ENCODE peak calls at places on chromosomes 13 and 19, in seven cellular contexts. O is SK-N-SH, C is aorta, U is neural progenitor cell, D is testis, F is mesendoderm, A is cardiac muscle cell. I is an unnamed sample. For H3K27me3, the result is how much of the 10 kb centered on the place peaks cover.

GRCh38 chr13:113410472-113411201 is 42.7 kb downstream of the ADPRHL1 start:
- DNase-seq in O (no peak), C (peak), U (no peak), D (peak), F (peak), A (no peak), I (no peak)

GRCh38 chr13:73399347-73400216 is 340.8 kb downstream of the KLF5 start:
- DNase-seq in O (no peak), C (no peak), U (no peak), D (no peak), F (peak), A (no peak), I (no peak)

GRCh38 chr13:100520936-100521765 is 67.4 kb downstream of the GGACT start:
- DNase-seq in O (no peak), C (no peak), U (peak), D (no peak), F (no peak), A (no peak), I (no peak)

GRCh38 chr19:15381864-15382263 is 2.3 kb upstream of the AKAP8 start:
- DNase-seq in O (no peak), C (no peak), U (no peak), D (no peak), F (no peak), A (no peak), I (no peak)

GRCh38 chr13:29479716-29480492 is 115.6 kb downstream of the SLC7A1 start:
- DNase-seq in O (no peak), C (no peak), U (peak), D (peak), F (no peak), A (peak), I (no peak)

GRCh38 chr13:113947321-113948033 is 26.4 kb downstream of the C13orf46 start:
- DNase-seq in O (no peak), C (peak), U (peak), D (peak), F (peak), A (peak), I (no peak)

GRCh38 chr19:45568732-45569131 is 15.9 kb downstream of the OPA3 start:
- DNase-seq in O (no peak), C (no peak), U (no peak), D (no peak), F (no peak), A (no peak), I (no peak)

GRCh38 chr13:113393572-113394503 is 29.9 kb upstream of the GRTP1 start:
- DNase-seq in O (no peak), C (peak), U (peak), D (peak), F (peak), A (peak), I (peak)

GRCh38 chr13:96994030-96994848 is at the start of gene OXGR1:
- DNase-seq in O (peak), C (peak), U (peak), D (no peak), F (peak), A (no peak), I (no peak)

GRCh38 chr13:107585466-107585865 is 629.9 kb downstream of the LIG4 start:
- DNase-seq in O (no peak), C (no peak), U (no peak), D (no peak), F (no peak), A (no peak), I (no peak)

GRCh38 chr13:62014299-62014698 is 598.6 kb upstream of the PCDH20 start:
- DNase-seq in O (peak), C (no peak), U (no peak), D (no peak), F (peak), A (peak), I (peak)

GRCh38 chr19:15863272-15863671 is 34.6 kb downstream of the CYP4F2 start:
- DNase-seq in O (no peak), C (no peak), U (no peak), D (no peak), F (no peak), A (no peak), I (no peak)

GRCh38 chr13:94129490-94129894 is 350.0 kb downstream of the DCT start:
- DNase-seq in O (no peak), C (no peak), U (no peak), D (no peak), F (no peak), A (no peak), I (no peak)

GRCh38 chr13:103859952-103860351 is 793.7 kb upstream of the SLC10A2 start:
- DNase-seq in O (no peak), C (no peak), U (no peak), D (no peak), F (no peak), A (no peak), I (no peak)

GRCh38 chr13:48560657-48561337 is 27.9 kb upstream of the RCBTB2 start:
- DNase-seq in O (no peak), C (no peak), U (no peak), D (no peak), F (no peak), A (no peak), I (no peak)

GRCh38 chr13:24887759-24888158 is 123.8 kb downstream of the RNF17 start:
- DNase-seq in O (no peak), C (no peak), U (no peak), D (no peak), F (no peak), A (no peak), I (no peak)

GRCh38 chr13:112744306-112745021 is 54.6 kb downstream of the ATP11A start:
- DNase-seq in O (no peak), C (no peak), U (no peak), D (no peak), F (no peak), A (peak), I (no peak)

GRCh38 chr19:45754323-45754722 is 14.7 kb downstream of the SIX5 start:
- DNase-seq in O (no peak), C (no peak), U (no peak), D (no peak), F (no peak), A (no peak), I (no peak)

GRCh38 chr13:35389535-35389934 is 87.0 kb downstream of the MAB21L1 start:
- DNase-seq in O (peak), C (no peak), U (no peak), D (no peak), F (no peak), A (no peak), I (no peak)

GRCh38 chr19:824885-825284 is 2.8 kb upstream of the AZU1 start:
- DNase-seq in O (no peak), C (peak), U (no peak), D (no peak), F (no peak), A (no peak), I (no peak)

GRCh38 chr19:829129-829758 is 1.6 kb downstream of the AZU1 start:
- DNase-seq in O (no peak), C (no peak), U (no peak), D (no peak), F (no peak), A (no peak), I (no peak)

GRCh38 chr19:827710-828321 is at the start of gene AZU1:
- DNase-seq in O (no peak), C (no peak), U (no peak), D (no peak), F (no peak), A (no peak), I (no peak)

GRCh38 chr19:825897-826640 is 1.6 kb upstream of the AZU1 start:
- DNase-seq in O (no peak), C (no peak), U (no peak), D (no peak), F (no peak), A (no peak), I (no peak)

DNA sequence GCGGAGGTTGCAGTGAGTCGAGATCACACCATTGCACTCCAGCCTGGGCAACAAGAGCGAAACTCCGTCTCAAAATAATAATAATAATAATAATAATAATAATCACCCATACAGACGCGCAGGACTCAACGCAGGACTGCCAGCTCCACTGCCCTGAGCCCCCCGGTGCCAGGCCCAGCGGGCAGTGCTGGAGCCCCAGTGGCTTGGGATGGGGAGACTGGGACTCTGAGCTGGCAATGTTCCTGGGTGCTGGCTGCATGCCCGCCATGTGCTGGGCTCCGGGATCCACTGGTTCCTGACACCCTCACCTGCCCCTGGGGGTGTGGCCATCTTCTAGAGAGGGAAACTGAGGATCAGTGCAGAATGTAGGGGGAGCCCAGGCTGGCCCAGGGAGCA is 325 bp upstream of the AZU1 start:
- DNase-seq in O (no peak), C (no peak), U (no peak), D (no peak), F (no peak), A (no peak), I (no peak)
- H3K27me3 ChIP-seq in O (under half), C (under half), U (under half), D (under half), F (under half), A (under half), I (under half)

GRCh38 chr19:10520652-10521318 is 3.5 kb upstream of the S1PR5 start:
- DNase-seq in O (peak), C (no peak), U (no peak), D (no peak), F (no peak), A (no peak), I (peak)

GRCh38 chr19:10518444-10519361 is 1.5 kb upstream of the S1PR5 start:
- DNase-seq in O (peak), C (no peak), U (peak), D (no peak), F (no peak), A (no peak), I (peak)

GRCh38 chr19:10517361-10517759 is at the start of gene S1PR5:
- DNase-seq in O (peak), C (peak), U (peak), D (no peak), F (peak), A (no peak), I (peak)

GRCh38 chr19:10517760-10518443 is 655 bp upstream of the S1PR5 start:
- DNase-seq in O (peak), C (peak), U (peak), D (no peak), F (peak), A (peak), I (peak)

GRCh38 chr19:10519421-10519820 is 2.2 kb upstream of the S1PR5 start:
- DNase-seq in O (no peak), C (no peak), U (no peak), D (no peak), F (no peak), A (no peak), I (peak)
- H3K27me3 ChIP-seq in O (under half), C (under half), U (half or more), D (under half), F (under half), A (under half), I (under half)

GRCh38 chr19:13965926-13966683 is 13.8 kb downstream of the DCAF15 start:
- DNase-seq in O (no peak), C (no peak), U (no peak), D (no peak), F (peak), A (no peak), I (no peak)
- H3K27me3 ChIP-seq in O (under half), C (under half), U (under half), D (under half), F (under half), A (under half), I (under half)

GRCh38 chr13:21672811-21673591 is 2.1 kb downstream of the FGF9 start:
- DNase-seq in O (no peak), C (no peak), U (peak), D (no peak), F (no peak), A (no peak), I (no peak)
- H3K27me3 ChIP-seq in O (half or more), C (under half), U (half or more), D (under half), F (under half), A (under half), I (under half)

GRCh38 chr19:28049875-28050274 is 1163.1 kb downstream of the UQCRFS1 start:
- DNase-seq in O (no peak), C (no peak), U (no peak), D (no peak), F (peak), A (no peak), I (no peak)
- H3K27me3 ChIP-seq in O (under half), C (under half), U (under half), D (under half), F (under half), A (under half), I (under half)

DNA sequence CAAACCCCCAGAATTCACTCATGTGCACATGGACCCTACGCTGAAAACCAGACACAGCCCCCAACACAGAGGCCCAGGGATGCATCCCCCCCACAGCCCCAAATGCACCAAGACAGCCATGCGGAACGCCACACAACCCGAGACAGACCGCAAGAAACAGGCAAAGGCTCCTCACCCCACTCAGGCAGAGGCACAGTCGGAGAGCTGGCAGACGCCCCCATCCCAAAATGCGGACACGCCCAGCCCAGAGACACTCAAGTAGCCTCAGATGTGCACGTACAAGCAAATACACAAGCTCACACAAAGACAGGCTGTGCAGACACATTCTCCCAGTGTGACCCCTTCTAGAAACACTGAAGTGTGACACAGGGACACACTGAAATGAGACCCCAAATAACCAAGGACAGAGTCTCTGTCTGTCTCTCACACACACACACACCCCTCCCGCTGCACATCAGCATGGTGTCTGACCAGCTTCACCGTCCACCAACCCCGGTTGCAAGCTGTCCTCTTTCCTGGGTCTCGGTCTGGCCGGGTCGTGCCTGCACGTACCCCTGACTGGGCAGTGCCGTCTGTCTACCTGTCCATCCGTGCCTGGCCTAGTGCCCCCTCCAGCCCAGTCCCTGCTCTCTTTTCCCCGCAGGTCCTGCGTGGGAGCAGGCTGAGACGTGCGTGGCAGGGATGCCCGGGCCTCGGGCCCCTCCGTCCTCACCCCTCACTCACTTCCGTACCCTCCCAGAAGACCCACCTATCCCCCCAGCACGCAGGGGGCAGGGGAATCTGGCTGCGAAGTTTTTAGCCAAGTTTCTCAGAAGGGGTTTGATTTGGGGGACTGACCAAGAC is 16.1 kb downstream of the ERFL start:
- DNase-seq in O (no peak), C (no peak), U (no peak), D (no peak), F (no peak), A (no peak), I (peak)
- H3K27me3 ChIP-seq in O (under half), C (under half), U (half or more), D (under half), F (under half), A (half or more), I (under half)

GRCh38 chr13:21879263-21879914 is 208.5 kb downstream of the FGF9 start:
- DNase-seq in O (no peak), C (no peak), U (no peak), D (no peak), F (no peak), A (no peak), I (peak)
- H3K27me3 ChIP-seq in O (under half), C (under half), U (under half), D (under half), F (under half), A (under half), I (under half)

GRCh38 chr19:35847911-35848310 is 4.4 kb downstream of the NPHS1 start:
- DNase-seq in O (no peak), C (no peak), U (no peak), D (no peak), F (no peak), A (no peak), I (no peak)
- H3K27me3 ChIP-seq in O (half or more), C (under half), U (half or more), D (under half), F (under half), A (half or more), I (under half)

GRCh38 chr13:71864981-71865857 is 1.8 kb downstream of the DACH1 start:
- DNase-seq in O (peak), C (peak), U (peak), D (peak), F (peak), A (peak), I (no peak)
- H3K27me3 ChIP-seq in O (under half), C (under half), U (under half), D (under half), F (under half), A (half or more), I (under half)

DNA sequence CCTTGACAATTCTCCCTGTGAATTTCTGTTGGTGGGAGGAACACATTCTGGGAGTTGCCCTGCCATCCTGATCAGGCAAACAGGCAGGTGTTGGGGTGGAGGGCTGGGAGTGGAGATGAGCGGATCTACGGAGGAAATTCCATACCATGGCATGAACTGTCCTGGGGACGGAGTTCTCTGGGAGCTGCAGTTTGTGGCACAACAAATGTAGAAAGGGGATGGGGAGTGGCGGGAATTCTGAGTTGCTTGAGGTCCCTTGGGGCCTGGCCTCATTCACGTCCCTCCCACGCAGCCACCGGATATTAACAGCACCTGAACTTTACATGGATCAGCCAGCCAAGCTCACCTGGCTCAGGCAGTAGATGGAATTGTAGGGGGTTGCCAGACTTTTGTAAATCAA is 70.0 kb downstream of the CHST8 start:
- DNase-seq in O (no peak), C (no peak), U (no peak), D (no peak), F (no peak), A (no peak), I (no peak)
- H3K27me3 ChIP-seq in O (under half), C (under half), U (under half), D (under half), F (under half), A (under half), I (under half)

I was measured in Karpas-422.